ENCODE peak calls at places on chromosome 21, in four cellular contexts. One of them, this sample, is unnamed.

GRCh38 chr21:45618287-45618686 is 25.2 kb upstream of the PCBP3 start:
- DNase-seq in epithelial cell of prostate: no peak
- DNase-seq in Right ventricle myocardium superior: no peak
- DNase-seq in cardiac muscle cell: no peak
- DNase-seq in this sample: peak

GRCh38 chr21:39137248-39138186 is 45.7 kb downstream of the PSMG1 start:
- DNase-seq in epithelial cell of prostate: no peak
- DNase-seq in Right ventricle myocardium superior: no peak
- DNase-seq in cardiac muscle cell: peak
- DNase-seq in this sample: peak

GRCh38 chr21:42782723-42783247 is 96.6 kb downstream of the WDR4 start:
- DNase-seq in epithelial cell of prostate: no peak
- DNase-seq in Right ventricle myocardium superior: no peak
- DNase-seq in cardiac muscle cell: no peak
- DNase-seq in this sample: no peak

GRCh38 chr21:41755258-41755933 is 11.5 kb downstream of the RIPK4 start:
- DNase-seq in epithelial cell of prostate: no peak
- DNase-seq in Right ventricle myocardium superior: peak
- DNase-seq in cardiac muscle cell: no peak
- DNase-seq in this sample: no peak

GRCh38 chr21:14569026-14569425 is 22.9 kb upstream of the SAMSN1 start:
- DNase-seq in epithelial cell of prostate: no peak
- DNase-seq in Right ventricle myocardium superior: no peak
- DNase-seq in cardiac muscle cell: no peak
- DNase-seq in this sample: no peak

GRCh38 chr21:26351661-26352060 is 181.1 kb upstream of the APP start:
- DNase-seq in epithelial cell of prostate: peak
- DNase-seq in Right ventricle myocardium superior: no peak
- DNase-seq in cardiac muscle cell: no peak
- DNase-seq in this sample: no peak

GRCh38 chr21:34351786-34352241 is 12.0 kb upstream of the KCNE2 start:
- DNase-seq in epithelial cell of prostate: no peak
- DNase-seq in Right ventricle myocardium superior: peak
- DNase-seq in cardiac muscle cell: peak
- DNase-seq in this sample: peak

GRCh38 chr21:45255381-45256020 is 32.2 kb downstream of the POFUT2 start:
- DNase-seq in epithelial cell of prostate: no peak
- DNase-seq in Right ventricle myocardium superior: no peak
- DNase-seq in cardiac muscle cell: no peak
- DNase-seq in this sample: no peak

This sample was measured in hepatocyte.